ENCODE peak calls at places on chromosomes 16 and 17, in five cellular contexts. J is mammary epithelial cell; E is naive thymus-derived CD4-positive, alpha-beta T cell; G is lung; H is CD8-positive, alpha-beta memory T cell. N is an unnamed sample.

GRCh38 chr17:40062347-40063033 is at the start of gene THRA:
- DNase-seq in J (no peak), E (peak; percentile 66), G (peak; percentile 56), H (peak; percentile 64), N (peak; percentile 83)

GRCh38 chr17:14303343-14304221 is 2.7 kb downstream of the HS3ST3B1 start:
- DNase-seq in J (no peak), E (no peak), G (no peak), H (peak; percentile 16), N (no peak)

GRCh38 chr16:73048292-73049050 is 543 bp upstream of the ZFHX3 start:
- DNase-seq in J (no peak), E (no peak), G (peak; percentile 74), H (no peak), N (peak; percentile 72)

GRCh38 chr16:81770008-81770407 is 9.1 kb upstream of the PLCG2 start:
- DNase-seq in J (no peak), E (no peak), G (no peak), H (no peak), N (no peak)

GRCh38 chr17:39599006-39599664 is 8.6 kb downstream of the NEUROD2 start:
- DNase-seq in J (no peak), E (no peak), G (no peak), H (no peak), N (no peak)

GRCh38 chr17:49969134-49969759 is at the start of gene DLX4:
- DNase-seq in J (no peak), E (no peak), G (no peak), H (no peak), N (no peak)

GRCh38 chr16:87471278-87472141 is 21.3 kb downstream of the ZCCHC14 start:
- DNase-seq in J (no peak), E (no peak), G (no peak), H (no peak), N (no peak)

GRCh38 chr17:60695960-60696359 is 18.3 kb downstream of the BCAS3 start:
- DNase-seq in J (peak; percentile 70), E (no peak), G (no peak), H (no peak), N (no peak)

GRCh38 chr16:56848056-56848936 is 16.7 kb upstream of the SLC12A3 start:
- DNase-seq in J (peak; percentile 68), E (no peak), G (no peak), H (no peak), N (peak; percentile 43)

GRCh38 chr17:45296833-45297124 is 20.0 kb downstream of the MAP3K14 start:
- DNase-seq in J (no peak), E (no peak), G (no peak), H (no peak), N (no peak)
- H3K27ac ChIP-seq in J (no peak overlapping the region), E (no peak overlapping the region), G (peak overlapping the region; percentile 27), H (no peak overlapping the region), N (peak overlapping the region; percentile 83)

GRCh38 chr16:10045291-10045775 is 136.9 kb downstream of the GRIN2A start:
- DNase-seq in J (no peak), E (no peak), G (no peak), H (no peak), N (no peak)

GRCh38 chr16:10037771-10038170 is 144.5 kb downstream of the GRIN2A start:
- DNase-seq in J (no peak), E (no peak), G (no peak), H (no peak), N (no peak)

GRCh38 chr16:10040136-10041080 is 141.8 kb downstream of the GRIN2A start:
- DNase-seq in J (no peak), E (no peak), G (no peak), H (no peak), N (no peak)

GRCh38 chr16:10036951-10037350 is 145.3 kb downstream of the GRIN2A start:
- DNase-seq in J (no peak), E (no peak), G (no peak), H (no peak), N (no peak)

GRCh38 chr16:10039220-10040096 is 142.8 kb downstream of the GRIN2A start:
- DNase-seq in J (no peak), E (no peak), G (no peak), H (no peak), N (peak; percentile 18)
- H3K4me3 ChIP-seq in J (no peak overlapping the region), E (no peak overlapping the region), G (no peak overlapping the region), H (no peak overlapping the region), N (peak overlapping the region; percentile 30)

GRCh38 chr17:56809820-56810179 is 23.9 kb downstream of the C17orf67 start:
- DNase-seq in J (no peak), E (no peak), G (no peak), H (no peak), N (no peak)

GRCh38 chr17:56810286-56810781 is 23.4 kb downstream of the C17orf67 start:
- DNase-seq in J (no peak), E (no peak), G (no peak), H (no peak), N (no peak)

GRCh38 chr17:56807723-56808122 is 26.0 kb downstream of the C17orf67 start:
- DNase-seq in J (no peak), E (no peak), G (no peak), H (no peak), N (no peak)

GRCh38 chr17:56808503-56808902 is 25.2 kb downstream of the C17orf67 start:
- DNase-seq in J (peak; percentile 92), E (no peak), G (no peak), H (no peak), N (no peak)

GRCh38 chr17:56809106-56809819 is 24.5 kb downstream of the C17orf67 start:
- DNase-seq in J (no peak), E (no peak), G (no peak), H (no peak), N (no peak)
- H3K9me3 ChIP-seq in J (no peaks in the 10 kb centered on the region), E (no peaks in the 10 kb centered on the region), G (no peaks in the 10 kb centered on the region), H (no peaks in the 10 kb centered on the region), N (no peaks in the 10 kb centered on the region)

GRCh38 chr17:48036693-48037035 is 933 bp downstream of the COPZ2 start:
- DNase-seq in J (no peak), E (no peak), G (no peak), H (no peak), N (no peak)
- H3K27ac ChIP-seq in J (no peak overlapping the region), E (no peak overlapping the region), G (peak overlapping the region; percentile 51), H (no peak overlapping the region), N (peak overlapping the region; percentile 81)

N was measured in heart right ventricle.